ENCODE peak calls at places on chromosome 17, in ten cellular contexts. One of them, this sample, is unnamed.

GRCh38 chr17:79370594-79370993 is 240.3 kb downstream of the RBFOX3 start:
- DNase-seq in stomach: no peak
- DNase-seq in GM12878: no peak
- DNase-seq in lower leg skin: no peak
- DNase-seq in IMR-90: no peak
- DNase-seq in adrenal gland: no peak
- DNase-seq in A549: no peak
- DNase-seq in testis: no peak
- DNase-seq in tibial nerve: no peak
- DNase-seq in prostate gland: no peak
- DNase-seq in this sample: no peak

GRCh38 chr17:58643147-58643546 is 48.7 kb downstream of the TEX14 start:
- DNase-seq in stomach: no peak
- DNase-seq in GM12878: no peak
- DNase-seq in lower leg skin: no peak
- DNase-seq in IMR-90: peak; percentile 86
- DNase-seq in adrenal gland: no peak
- DNase-seq in A549: peak; percentile 56
- DNase-seq in testis: no peak
- DNase-seq in tibial nerve: no peak
- DNase-seq in prostate gland: no peak
- DNase-seq in this sample: no peak

GRCh38 chr17:44389281-44389680 is at the start of gene ITGA2B:
- DNase-seq in stomach: no peak
- DNase-seq in GM12878: no peak
- DNase-seq in lower leg skin: no peak
- DNase-seq in IMR-90: no peak
- DNase-seq in adrenal gland: no peak
- DNase-seq in A549: no peak
- DNase-seq in testis: no peak
- DNase-seq in tibial nerve: no peak
- DNase-seq in prostate gland: no peak
- DNase-seq in this sample: no peak

GRCh38 chr17:55210292-55210691 is 54.5 kb upstream of the HLF start:
- DNase-seq in stomach: no peak
- DNase-seq in GM12878: no peak
- DNase-seq in lower leg skin: no peak
- DNase-seq in IMR-90: no peak
- DNase-seq in adrenal gland: no peak
- DNase-seq in A549: no peak
- DNase-seq in testis: no peak
- DNase-seq in tibial nerve: no peak
- DNase-seq in prostate gland: no peak
- DNase-seq in this sample: no peak

GRCh38 chr17:32953883-32954282 is 25.9 kb downstream of the TMEM98 start:
- DNase-seq in stomach: no peak
- DNase-seq in GM12878: no peak
- DNase-seq in lower leg skin: no peak
- DNase-seq in IMR-90: no peak
- DNase-seq in adrenal gland: no peak
- DNase-seq in A549: no peak
- DNase-seq in testis: no peak
- DNase-seq in tibial nerve: no peak
- DNase-seq in prostate gland: no peak
- DNase-seq in this sample: no peak

GRCh38 chr17:77494664-77495435 is 354.1 kb downstream of the SEC14L1 start:
- DNase-seq in stomach: peak; percentile 82
- DNase-seq in GM12878: no peak
- DNase-seq in lower leg skin: peak; percentile 79
- DNase-seq in IMR-90: peak; percentile 68
- DNase-seq in adrenal gland: peak; percentile 91
- DNase-seq in A549: peak; percentile 92
- DNase-seq in testis: peak; percentile 90
- DNase-seq in tibial nerve: peak; percentile 89
- DNase-seq in prostate gland: peak; percentile 79
- DNase-seq in this sample: peak; percentile 53

GRCh38 chr17:77692571-77693161 is 265.8 kb upstream of the TNRC6C start:
- DNase-seq in stomach: no peak
- DNase-seq in GM12878: no peak
- DNase-seq in lower leg skin: no peak
- DNase-seq in IMR-90: peak; percentile 9
- DNase-seq in adrenal gland: peak; percentile 76
- DNase-seq in A549: no peak
- DNase-seq in testis: no peak
- DNase-seq in tibial nerve: no peak
- DNase-seq in prostate gland: no peak
- DNase-seq in this sample: no peak

GRCh38 chr17:58377005-58377660 is 25.1 kb upstream of the SUPT4H1 start:
- DNase-seq in stomach: peak; percentile 63
- DNase-seq in GM12878: no peak
- DNase-seq in lower leg skin: peak; percentile 40
- DNase-seq in IMR-90: no peak
- DNase-seq in adrenal gland: no peak
- DNase-seq in A549: no peak
- DNase-seq in testis: no peak
- DNase-seq in tibial nerve: no peak
- DNase-seq in prostate gland: peak; percentile 87
- DNase-seq in this sample: no peak

GRCh38 chr17:73067075-73067474 is 25.4 kb downstream of the SLC39A11 start:
- DNase-seq in stomach: no peak
- DNase-seq in GM12878: no peak
- DNase-seq in lower leg skin: no peak
- DNase-seq in IMR-90: peak; percentile 35
- DNase-seq in adrenal gland: no peak
- DNase-seq in A549: no peak
- DNase-seq in testis: no peak
- DNase-seq in tibial nerve: no peak
- DNase-seq in prostate gland: no peak
- DNase-seq in this sample: no peak

GRCh38 chr17:1485748-1486376 is 6.6 kb downstream of the MYO1C start:
- DNase-seq in stomach: peak; percentile 73
- DNase-seq in GM12878: no peak
- DNase-seq in lower leg skin: no peak
- DNase-seq in IMR-90: peak; percentile 60
- DNase-seq in adrenal gland: peak; percentile 75
- DNase-seq in A549: peak; percentile 76
- DNase-seq in testis: peak; percentile 61
- DNase-seq in tibial nerve: peak; percentile 58
- DNase-seq in prostate gland: no peak
- DNase-seq in this sample: peak; percentile 58

GRCh38 chr17:67605259-67605912 is 112.3 kb upstream of the NOL11 start:
- DNase-seq in stomach: peak; percentile 75
- DNase-seq in GM12878: no peak
- DNase-seq in lower leg skin: no peak
- DNase-seq in IMR-90: no peak
- DNase-seq in adrenal gland: peak; percentile 85
- DNase-seq in A549: no peak
- DNase-seq in testis: peak; percentile 83
- DNase-seq in tibial nerve: no peak
- DNase-seq in prostate gland: no peak
- DNase-seq in this sample: no peak

GRCh38 chr17:63035271-63035670 is 69.2 kb downstream of the TANC2 start:
- DNase-seq in stomach: no peak
- DNase-seq in GM12878: no peak
- DNase-seq in lower leg skin: no peak
- DNase-seq in IMR-90: peak; percentile 90
- DNase-seq in adrenal gland: no peak
- DNase-seq in A549: no peak
- DNase-seq in testis: no peak
- DNase-seq in tibial nerve: no peak
- DNase-seq in prostate gland: no peak
- DNase-seq in this sample: no peak

GRCh38 chr17:48047113-48047740 is 932 bp upstream of the NFE2L1 start:
- DNase-seq in stomach: no peak
- DNase-seq in GM12878: no peak
- DNase-seq in lower leg skin: no peak
- DNase-seq in IMR-90: no peak
- DNase-seq in adrenal gland: no peak
- DNase-seq in A549: no peak
- DNase-seq in testis: no peak
- DNase-seq in tibial nerve: no peak
- DNase-seq in prostate gland: no peak
- DNase-seq in this sample: peak; percentile 40
- TF ChIP-seq POLR2A in stomach: no peak
- TF ChIP-seq POLR2A in GM12878: peak; percentile 96
- TF ChIP-seq POLR2A in lower leg skin: no peak
- TF ChIP-seq POLR2A in IMR-90: no peak
- TF ChIP-seq POLR2A in adrenal gland: no peak
- TF ChIP-seq POLR2A in A549: no peak
- TF ChIP-seq POLR2A in testis: no peak
- TF ChIP-seq POLR2A in tibial nerve: no peak
- TF ChIP-seq POLR2A in prostate gland: no peak
- TF ChIP-seq POLR2A in this sample: no peak

GRCh38 chr17:48593840-48594411 is 347 bp upstream of the HOXB5 start:
- DNase-seq in stomach: peak; percentile 74
- DNase-seq in GM12878: no peak
- DNase-seq in lower leg skin: peak; percentile 71
- DNase-seq in IMR-90: peak; percentile 99
- DNase-seq in adrenal gland: peak; percentile 91
- DNase-seq in A549: peak; percentile 94
- DNase-seq in testis: peak; percentile 76
- DNase-seq in tibial nerve: peak; percentile 69
- DNase-seq in prostate gland: peak; percentile 20
- DNase-seq in this sample: peak; percentile 88
- TF ChIP-seq POLR2A in stomach: no peak
- TF ChIP-seq POLR2A in GM12878: no peak
- TF ChIP-seq POLR2A in lower leg skin: no peak
- TF ChIP-seq POLR2A in IMR-90: peak; percentile 67
- TF ChIP-seq POLR2A in adrenal gland: peak; percentile 22
- TF ChIP-seq POLR2A in A549: no peak
- TF ChIP-seq POLR2A in testis: no peak
- TF ChIP-seq POLR2A in tibial nerve: no peak
- TF ChIP-seq POLR2A in prostate gland: no peak
- TF ChIP-seq POLR2A in this sample: no peak

GRCh38 chr17:50365165-50365564 is 7.8 kb downstream of the MRPL27 start:
- DNase-seq in stomach: no peak
- DNase-seq in GM12878: no peak
- DNase-seq in lower leg skin: no peak
- DNase-seq in IMR-90: no peak
- DNase-seq in adrenal gland: no peak
- DNase-seq in A549: no peak
- DNase-seq in testis: no peak
- DNase-seq in tibial nerve: no peak
- DNase-seq in prostate gland: no peak
- DNase-seq in this sample: no peak

GRCh38 chr17:50364715-50365114 is 8.3 kb downstream of the MRPL27 start:
- DNase-seq in stomach: no peak
- DNase-seq in GM12878: no peak
- DNase-seq in lower leg skin: no peak
- DNase-seq in IMR-90: peak; percentile 65
- DNase-seq in adrenal gland: no peak
- DNase-seq in A549: no peak
- DNase-seq in testis: no peak
- DNase-seq in tibial nerve: no peak
- DNase-seq in prostate gland: no peak
- DNase-seq in this sample: no peak

GRCh38 chr17:50363217-50364060 is 9.5 kb downstream of the MRPL27 start:
- DNase-seq in stomach: no peak
- DNase-seq in GM12878: no peak
- DNase-seq in lower leg skin: no peak
- DNase-seq in IMR-90: peak; percentile 35
- DNase-seq in adrenal gland: peak; percentile 75
- DNase-seq in A549: no peak
- DNase-seq in testis: peak; percentile 65
- DNase-seq in tibial nerve: no peak
- DNase-seq in prostate gland: no peak
- DNase-seq in this sample: peak; percentile 28

GRCh38 chr17:50362661-50363060 is 10.3 kb downstream of the MRPL27 start:
- DNase-seq in stomach: no peak
- DNase-seq in GM12878: no peak
- DNase-seq in lower leg skin: no peak
- DNase-seq in IMR-90: no peak
- DNase-seq in adrenal gland: peak; percentile 46
- DNase-seq in A549: no peak
- DNase-seq in testis: no peak
- DNase-seq in tibial nerve: no peak
- DNase-seq in prostate gland: no peak
- DNase-seq in this sample: no peak

GRCh38 chr17:50364061-50364458 is 8.9 kb downstream of the MRPL27 start:
- DNase-seq in stomach: no peak
- DNase-seq in GM12878: no peak
- DNase-seq in lower leg skin: no peak
- DNase-seq in IMR-90: no peak
- DNase-seq in adrenal gland: no peak
- DNase-seq in A549: no peak
- DNase-seq in testis: no peak
- DNase-seq in tibial nerve: no peak
- DNase-seq in prostate gland: no peak
- DNase-seq in this sample: no peak
- TF ChIP-seq POLR2A in stomach: no peak
- TF ChIP-seq POLR2A in GM12878: no peak
- TF ChIP-seq POLR2A in lower leg skin: no peak
- TF ChIP-seq POLR2A in IMR-90: no peak
- TF ChIP-seq POLR2A in adrenal gland: no peak
- TF ChIP-seq POLR2A in A549: no peak
- TF ChIP-seq POLR2A in testis: no peak
- TF ChIP-seq POLR2A in tibial nerve: no peak
- TF ChIP-seq POLR2A in prostate gland: no peak
- TF ChIP-seq POLR2A in this sample: no peak

GRCh38 chr17:81165246-81166032 is at the start of gene PVALEF:
- DNase-seq in stomach: no peak
- DNase-seq in GM12878: no peak
- DNase-seq in lower leg skin: no peak
- DNase-seq in IMR-90: no peak
- DNase-seq in adrenal gland: no peak
- DNase-seq in A549: peak; percentile 70
- DNase-seq in testis: no peak
- DNase-seq in tibial nerve: no peak
- DNase-seq in prostate gland: no peak
- DNase-seq in this sample: no peak
- TF ChIP-seq POLR2A in stomach: no peak
- TF ChIP-seq POLR2A in GM12878: no peak
- TF ChIP-seq POLR2A in lower leg skin: no peak
- TF ChIP-seq POLR2A in IMR-90: no peak
- TF ChIP-seq POLR2A in adrenal gland: no peak
- TF ChIP-seq POLR2A in A549: no peak
- TF ChIP-seq POLR2A in testis: no peak
- TF ChIP-seq POLR2A in tibial nerve: no peak
- TF ChIP-seq POLR2A in prostate gland: no peak
- TF ChIP-seq POLR2A in this sample: no peak

GRCh38 chr17:69516911-69517310 is 102.4 kb downstream of the MAP2K6 start:
- DNase-seq in stomach: no peak
- DNase-seq in GM12878: peak; percentile 77
- DNase-seq in lower leg skin: no peak
- DNase-seq in IMR-90: no peak
- DNase-seq in adrenal gland: no peak
- DNase-seq in A549: no peak
- DNase-seq in testis: no peak
- DNase-seq in tibial nerve: no peak
- DNase-seq in prostate gland: no peak
- DNase-seq in this sample: no peak
- TF ChIP-seq POLR2A in stomach: no peak
- TF ChIP-seq POLR2A in GM12878: peak; percentile 41
- TF ChIP-seq POLR2A in lower leg skin: no peak
- TF ChIP-seq POLR2A in IMR-90: no peak
- TF ChIP-seq POLR2A in adrenal gland: no peak
- TF ChIP-seq POLR2A in A549: no peak
- TF ChIP-seq POLR2A in testis: no peak
- TF ChIP-seq POLR2A in tibial nerve: no peak
- TF ChIP-seq POLR2A in prostate gland: no peak
- TF ChIP-seq POLR2A in this sample: no peak